ENCODE peak calls at places on chromosomes 7 and 10, in eight cellular contexts. One of them, this sample, is unnamed. For H3K4me1, the result is how much of the 10 kb centered on the place peaks cover.

GRCh38 chr10:74417397-74417796 is 266.4 kb downstream of the ADK start:
- DNase-seq in HCT116: no peak
- DNase-seq in gastrocnemius medialis: no peak
- DNase-seq in colonic mucosa: no peak
- DNase-seq in tibial artery: no peak
- DNase-seq in psoas muscle: no peak
- DNase-seq in body of pancreas: no peak
- DNase-seq in transverse colon: no peak
- DNase-seq in this sample: no peak

GRCh38 chr7:119341822-119342221 is 931.2 kb upstream of the KCND2 start:
- DNase-seq in psoas muscle: no peak
- DNase-seq in transverse colon: no peak
- DNase-seq in gastrocnemius medialis: no peak
- DNase-seq in tibial artery: no peak
- DNase-seq in colonic mucosa: no peak
- DNase-seq in body of pancreas: no peak
- DNase-seq in HCT116: no peak
- DNase-seq in this sample: no peak

GRCh38 chr7:79968249-79968648 is 166.4 kb upstream of the GNAI1 start:
- DNase-seq in HCT116: no peak
- DNase-seq in colonic mucosa: no peak
- DNase-seq in psoas muscle: no peak
- DNase-seq in transverse colon: no peak
- DNase-seq in body of pancreas: no peak
- DNase-seq in gastrocnemius medialis: no peak
- DNase-seq in tibial artery: no peak
- DNase-seq in this sample: no peak

GRCh38 chr10:55091691-55092328 is 290.8 kb upstream of the PCDH15 start:
- DNase-seq in HCT116: no peak
- DNase-seq in colonic mucosa: no peak
- DNase-seq in body of pancreas: no peak
- DNase-seq in gastrocnemius medialis: no peak
- DNase-seq in psoas muscle: no peak
- DNase-seq in tibial artery: no peak
- DNase-seq in transverse colon: no peak
- DNase-seq in this sample: no peak

GRCh38 chr7:28654111-28654510 is 241.8 kb downstream of the CREB5 start:
- DNase-seq in transverse colon: no peak
- DNase-seq in tibial artery: no peak
- DNase-seq in colonic mucosa: no peak
- DNase-seq in psoas muscle: no peak
- DNase-seq in body of pancreas: no peak
- DNase-seq in HCT116: no peak
- DNase-seq in gastrocnemius medialis: no peak
- DNase-seq in this sample: peak

GRCh38 chr7:142626420-142627035 is 122.7 kb upstream of the PRSS1 start:
- DNase-seq in body of pancreas: peak
- DNase-seq in colonic mucosa: peak
- DNase-seq in HCT116: peak
- DNase-seq in gastrocnemius medialis: peak
- DNase-seq in tibial artery: peak
- DNase-seq in transverse colon: peak
- DNase-seq in psoas muscle: peak
- DNase-seq in this sample: peak

GRCh38 chr7:25361863-25362262 is 133.6 kb upstream of the NPVF start:
- DNase-seq in HCT116: no peak
- DNase-seq in tibial artery: no peak
- DNase-seq in psoas muscle: no peak
- DNase-seq in body of pancreas: no peak
- DNase-seq in gastrocnemius medialis: no peak
- DNase-seq in colonic mucosa: no peak
- DNase-seq in transverse colon: no peak
- DNase-seq in this sample: no peak

GRCh38 chr7:105376901-105377533 is 11.7 kb downstream of the SRPK2 start:
- DNase-seq in HCT116: no peak
- DNase-seq in gastrocnemius medialis: no peak
- DNase-seq in tibial artery: no peak
- DNase-seq in body of pancreas: no peak
- DNase-seq in colonic mucosa: no peak
- DNase-seq in transverse colon: no peak
- DNase-seq in psoas muscle: no peak
- DNase-seq in this sample: no peak

GRCh38 chr10:17213646-17214349 is 12.3 kb upstream of the TRDMT1 start:
- DNase-seq in gastrocnemius medialis: no peak
- DNase-seq in colonic mucosa: no peak
- DNase-seq in psoas muscle: no peak
- DNase-seq in tibial artery: no peak
- DNase-seq in body of pancreas: no peak
- DNase-seq in HCT116: no peak
- DNase-seq in transverse colon: no peak
- DNase-seq in this sample: no peak

GRCh38 chr10:133088524-133089460 is 1.1 kb downstream of the ADGRA1 start:
- DNase-seq in psoas muscle: no peak
- DNase-seq in HCT116: no peak
- DNase-seq in tibial artery: no peak
- DNase-seq in colonic mucosa: no peak
- DNase-seq in body of pancreas: no peak
- DNase-seq in transverse colon: no peak
- DNase-seq in gastrocnemius medialis: no peak
- DNase-seq in this sample: no peak

GRCh38 chr7:100213672-100214071 is 6.1 kb upstream of the PVRIG start:
- DNase-seq in tibial artery: no peak
- DNase-seq in transverse colon: no peak
- DNase-seq in colonic mucosa: no peak
- DNase-seq in psoas muscle: no peak
- DNase-seq in HCT116: no peak
- DNase-seq in gastrocnemius medialis: no peak
- DNase-seq in body of pancreas: no peak
- DNase-seq in this sample: no peak

GRCh38 chr10:91520657-91521056 is 110.5 kb downstream of the HECTD2 start:
- DNase-seq in body of pancreas: peak
- DNase-seq in psoas muscle: no peak
- DNase-seq in colonic mucosa: peak
- DNase-seq in HCT116: no peak
- DNase-seq in gastrocnemius medialis: no peak
- DNase-seq in transverse colon: no peak
- DNase-seq in tibial artery: peak
- DNase-seq in this sample: no peak

GRCh38 chr7:30284298-30285066 is at the start of gene ZNRF2:
- DNase-seq in colonic mucosa: peak
- DNase-seq in psoas muscle: peak
- DNase-seq in transverse colon: peak
- DNase-seq in gastrocnemius medialis: peak
- DNase-seq in HCT116: peak
- DNase-seq in tibial artery: peak
- DNase-seq in body of pancreas: peak
- DNase-seq in this sample: peak

GRCh38 chr7:30281263-30281662 is 3.1 kb upstream of the ZNRF2 start:
- DNase-seq in transverse colon: no peak
- DNase-seq in tibial artery: no peak
- DNase-seq in body of pancreas: no peak
- DNase-seq in psoas muscle: no peak
- DNase-seq in HCT116: no peak
- DNase-seq in colonic mucosa: no peak
- DNase-seq in gastrocnemius medialis: no peak
- DNase-seq in this sample: no peak

GRCh38 chr7:30280631-30281030 is 3.8 kb upstream of the ZNRF2 start:
- DNase-seq in tibial artery: no peak
- DNase-seq in gastrocnemius medialis: no peak
- DNase-seq in body of pancreas: no peak
- DNase-seq in psoas muscle: no peak
- DNase-seq in colonic mucosa: no peak
- DNase-seq in HCT116: no peak
- DNase-seq in transverse colon: no peak
- DNase-seq in this sample: no peak

GRCh38 chr7:30281791-30282190 is 2.6 kb upstream of the ZNRF2 start:
- DNase-seq in body of pancreas: no peak
- DNase-seq in colonic mucosa: peak
- DNase-seq in gastrocnemius medialis: no peak
- DNase-seq in psoas muscle: no peak
- DNase-seq in HCT116: no peak
- DNase-seq in transverse colon: peak
- DNase-seq in tibial artery: no peak
- DNase-seq in this sample: no peak

DNA sequence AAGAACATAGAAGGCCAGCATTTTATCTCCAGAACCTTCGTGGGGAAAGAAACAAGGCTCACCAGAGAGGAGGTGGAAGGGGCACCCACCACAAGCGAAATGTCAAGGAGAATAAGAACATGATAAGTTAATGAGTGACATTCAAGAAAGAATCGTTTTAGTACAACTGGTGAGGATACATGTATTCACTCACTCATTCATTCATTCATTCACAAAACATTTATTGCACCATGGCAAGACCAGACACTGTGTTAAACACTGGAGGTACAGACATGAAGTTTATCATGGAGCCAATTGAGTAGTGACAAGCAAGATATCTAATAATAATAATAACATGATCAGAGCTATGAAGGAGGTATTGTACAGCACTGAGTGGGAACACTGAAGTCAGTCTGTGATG is 1.7 kb upstream of the ZNRF2 start:
- DNase-seq in body of pancreas: no peak
- DNase-seq in transverse colon: no peak
- DNase-seq in psoas muscle: no peak
- DNase-seq in HCT116: no peak
- DNase-seq in gastrocnemius medialis: no peak
- DNase-seq in tibial artery: no peak
- DNase-seq in colonic mucosa: no peak
- DNase-seq in this sample: no peak
- H3K4me1 ChIP-seq in body of pancreas: under half
- H3K4me1 ChIP-seq in transverse colon: under half
- H3K4me1 ChIP-seq in psoas muscle: under half
- H3K4me1 ChIP-seq in HCT116: under half
- H3K4me1 ChIP-seq in gastrocnemius medialis: under half
- H3K4me1 ChIP-seq in tibial artery: under half
- H3K4me1 ChIP-seq in colonic mucosa: under half
- H3K4me1 ChIP-seq in this sample: under half

DNA sequence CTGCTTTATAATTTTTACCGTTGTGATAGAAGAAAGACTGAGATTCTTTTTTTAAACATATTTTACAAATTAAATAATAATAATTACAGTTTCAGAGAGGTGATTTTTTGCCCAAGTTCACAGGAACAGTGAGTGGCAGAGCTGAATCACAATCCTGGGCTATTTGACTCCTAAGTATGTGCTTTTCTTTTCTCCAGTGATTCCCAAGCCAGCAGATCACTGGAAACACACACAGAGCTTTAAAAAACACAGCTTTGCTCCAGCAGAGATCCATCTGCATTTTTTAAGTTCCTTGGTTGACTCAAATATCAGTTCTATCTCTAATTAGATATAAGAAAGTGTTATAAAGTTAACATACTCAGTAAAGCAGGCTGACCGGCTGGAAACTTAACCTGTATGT is 69.0 kb downstream of the AHR start:
- DNase-seq in transverse colon: no peak
- DNase-seq in psoas muscle: no peak
- DNase-seq in body of pancreas: no peak
- DNase-seq in tibial artery: no peak
- DNase-seq in colonic mucosa: no peak
- DNase-seq in HCT116: no peak
- DNase-seq in gastrocnemius medialis: no peak
- DNase-seq in this sample: no peak
- H3K27ac ChIP-seq in transverse colon: no peak
- H3K27ac ChIP-seq in psoas muscle: no peak
- H3K27ac ChIP-seq in body of pancreas: no peak
- H3K27ac ChIP-seq in tibial artery: no peak
- H3K27ac ChIP-seq in colonic mucosa: no peak
- H3K27ac ChIP-seq in HCT116: no peak
- H3K27ac ChIP-seq in gastrocnemius medialis: no peak
- H3K27ac ChIP-seq in this sample: no peak

GRCh38 chr10:29689001-29689400 is 54.2 kb upstream of the SVIL start:
- DNase-seq in colonic mucosa: no peak
- DNase-seq in transverse colon: no peak
- DNase-seq in tibial artery: no peak
- DNase-seq in HCT116: peak
- DNase-seq in psoas muscle: no peak
- DNase-seq in body of pancreas: no peak
- DNase-seq in gastrocnemius medialis: no peak
- DNase-seq in this sample: no peak

GRCh38 chr10:29691564-29692064 is 56.8 kb upstream of the SVIL start:
- DNase-seq in transverse colon: no peak
- DNase-seq in tibial artery: peak
- DNase-seq in gastrocnemius medialis: no peak
- DNase-seq in body of pancreas: no peak
- DNase-seq in HCT116: no peak
- DNase-seq in colonic mucosa: no peak
- DNase-seq in psoas muscle: no peak
- DNase-seq in this sample: peak

GRCh38 chr10:29685506-29685905 is 50.7 kb upstream of the SVIL start:
- DNase-seq in colonic mucosa: no peak
- DNase-seq in HCT116: no peak
- DNase-seq in tibial artery: no peak
- DNase-seq in psoas muscle: no peak
- DNase-seq in body of pancreas: no peak
- DNase-seq in transverse colon: no peak
- DNase-seq in gastrocnemius medialis: no peak
- DNase-seq in this sample: no peak

GRCh38 chr10:29688230-29688634 is 53.5 kb upstream of the SVIL start:
- DNase-seq in transverse colon: no peak
- DNase-seq in body of pancreas: no peak
- DNase-seq in HCT116: peak
- DNase-seq in colonic mucosa: no peak
- DNase-seq in gastrocnemius medialis: no peak
- DNase-seq in tibial artery: no peak
- DNase-seq in psoas muscle: no peak
- DNase-seq in this sample: no peak

DNA sequence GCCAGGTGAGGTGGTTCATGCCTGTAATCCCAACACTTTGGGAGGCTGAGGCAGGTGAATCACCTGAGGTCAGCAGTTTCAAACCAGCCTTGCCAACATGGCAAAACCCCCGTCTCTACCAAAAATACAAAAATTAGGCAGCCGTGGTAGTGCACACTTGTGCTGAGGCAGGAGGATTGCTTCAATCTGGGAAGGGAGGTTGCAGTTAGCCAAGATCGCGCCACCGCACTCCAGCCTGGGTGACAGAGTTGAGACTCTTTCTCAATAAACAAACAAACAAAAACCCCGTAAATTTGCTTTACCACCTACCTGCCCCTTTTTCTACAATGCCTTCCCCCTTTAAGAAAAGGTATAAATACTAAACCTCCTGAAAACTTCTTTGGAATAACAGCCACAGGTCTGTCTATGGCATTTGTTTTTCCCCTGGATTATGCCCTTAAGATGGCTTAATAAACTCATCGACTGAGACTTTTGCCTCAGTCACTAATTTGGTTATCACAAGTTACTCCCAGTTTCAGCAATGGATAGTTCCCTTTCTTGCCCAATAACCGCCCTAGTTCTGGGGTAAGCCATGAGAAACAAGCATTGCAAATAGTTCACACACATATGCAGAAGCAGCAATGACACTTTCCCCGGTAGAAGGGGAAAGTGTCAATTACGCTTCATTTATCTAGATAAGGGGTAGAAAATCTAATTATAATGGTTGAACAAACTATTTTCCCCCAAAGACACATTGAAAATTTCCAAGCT is 52.8 kb upstream of the SVIL start:
- DNase-seq in transverse colon: no peak
- DNase-seq in psoas muscle: no peak
- DNase-seq in HCT116: no peak
- DNase-seq in body of pancreas: no peak
- DNase-seq in tibial artery: no peak
- DNase-seq in gastrocnemius medialis: no peak
- DNase-seq in colonic mucosa: no peak
- DNase-seq in this sample: no peak
- H3K4me3 ChIP-seq in transverse colon: no peak
- H3K4me3 ChIP-seq in psoas muscle: no peak
- H3K4me3 ChIP-seq in HCT116: no peak
- H3K4me3 ChIP-seq in body of pancreas: no peak
- H3K4me3 ChIP-seq in tibial artery: no peak
- H3K4me3 ChIP-seq in gastrocnemius medialis: no peak
- H3K4me3 ChIP-seq in colonic mucosa: no peak
- H3K4me3 ChIP-seq in this sample: no peak

GRCh38 chr7:83413425-83413824 is 235.5 kb downstream of the SEMA3E start:
- DNase-seq in HCT116: no peak
- DNase-seq in gastrocnemius medialis: no peak
- DNase-seq in tibial artery: no peak
- DNase-seq in colonic mucosa: no peak
- DNase-seq in body of pancreas: no peak
- DNase-seq in psoas muscle: no peak
- DNase-seq in transverse colon: no peak
- DNase-seq in this sample: no peak
- H3K4me1 ChIP-seq in HCT116: under half
- H3K4me1 ChIP-seq in gastrocnemius medialis: under half
- H3K4me1 ChIP-seq in tibial artery: under half
- H3K4me1 ChIP-seq in colonic mucosa: under half
- H3K4me1 ChIP-seq in body of pancreas: under half
- H3K4me1 ChIP-seq in psoas muscle: under half
- H3K4me1 ChIP-seq in transverse colon: under half
- H3K4me1 ChIP-seq in this sample: under half

This sample was measured in SJCRH30.